ENCODE peak calls at places on chromosomes 1 and 21, in four cellular contexts. F, R, A and G are unnamed samples.

GRCh38 chr1:178533547-178533946 is 20.6 kb downstream of the TEX35 start:
- DNase-seq in F (no peak), R (no peak), A (no peak), G (no peak)

GRCh38 chr21:29434081-29434480 is 135.4 kb downstream of the BACH1 start:
- DNase-seq in F (no peak), R (no peak), A (no peak), G (no peak)

GRCh38 chr1:154840557-154841176 is 29.4 kb downstream of the KCNN3 start:
- DNase-seq in F (no peak), R (no peak), A (no peak), G (no peak)

GRCh38 chr21:34526618-34527290 is 14.7 kb upstream of the KCNE1 start:
- DNase-seq in F (peak; percentile 33), R (peak; percentile 62), A (no peak), G (peak; percentile 18)

GRCh38 chr1:3125546-3126368 is 56.8 kb downstream of the PRDM16 start:
- DNase-seq in F (no peak), R (no peak), A (no peak), G (no peak)

GRCh38 chr1:166166701-166167394 is at the start of gene FAM78B:
- DNase-seq in F (peak; percentile 78), R (peak; percentile 82), A (peak; percentile 98), G (peak; percentile 81)

GRCh38 chr1:117339866-117340357 is 27.3 kb upstream of the MAN1A2 start:
- DNase-seq in F (no peak), R (no peak), A (no peak), G (no peak)

GRCh38 chr1:152623203-152623844 is 421 bp upstream of the LCE3A start:
- DNase-seq in F (no peak), R (no peak), A (no peak), G (no peak)

GRCh38 chr1:6475381-6476133 is 9.6 kb upstream of the TNFRSF25 start:
- DNase-seq in F (no peak), R (peak; percentile 84), A (peak; percentile 86), G (peak; percentile 69)

GRCh38 chr1:55632058-55632457 is 416.9 kb upstream of the USP24 start:
- DNase-seq in F (no peak), R (no peak), A (no peak), G (no peak)

GRCh38 chr1:35571263-35571662 is 1.9 kb upstream of the TFAP2E start:
- DNase-seq in F (no peak), R (no peak), A (no peak), G (no peak)

GRCh38 chr1:208421511-208421910 is 177.3 kb upstream of the PLXNA2 start:
- DNase-seq in F (no peak), R (no peak), A (no peak), G (no peak)

GRCh38 chr21:46347791-46348381 is 23.9 kb downstream of the PCNT start:
- DNase-seq in F (peak; percentile 96), R (no peak), A (peak; percentile 19), G (no peak)

GRCh38 chr1:62882161-62882560 is 98.2 kb downstream of the ATG4C start:
- DNase-seq in F (no peak), R (no peak), A (no peak), G (no peak)

GRCh38 chr1:154595621-154596020 is 12.4 kb downstream of the ADAR start:
- DNase-seq in F (no peak), R (no peak), A (no peak), G (no peak)